ENCODE peak calls at places on chromosomes 3 and 15, in seven cellular contexts. B, V, M, T, P, X and L are unnamed samples. For H3K4me1, the result is how much of the 10 kb centered on the place peaks cover.

GRCh38 chr15:69225355-69226027 is 65.1 kb downstream of the GLCE start:
- DNase-seq in B (no peak), T (no peak), V (no peak), P (peak), M (no peak), X (peak), L (no peak)

GRCh38 chr3:59573911-59574310 is 524.1 kb upstream of the CFAP20DC start:
- DNase-seq in X (no peak), P (peak), M (peak), B (no peak), T (peak), V (peak), L (no peak)

GRCh38 chr3:115616461-115616860 is 6.8 kb upstream of the GAP43 start:
- DNase-seq in V (no peak), M (no peak), T (no peak), X (no peak), B (no peak), P (no peak), L (no peak)

GRCh38 chr15:69604050-69604378 is 151.4 kb downstream of the RPLP1 start:
- DNase-seq in X (peak), M (no peak), P (peak), B (no peak), T (no peak), V (no peak), L (no peak)

GRCh38 chr3:153210116-153210515 is 48.1 kb downstream of the RAP2B start:
- DNase-seq in V (no peak), B (no peak), M (no peak), X (no peak), P (no peak), T (no peak), L (no peak)

GRCh38 chr3:178352300-178353021 is 183.8 kb upstream of the KCNMB2 start:
- DNase-seq in B (no peak), P (peak), V (no peak), T (no peak), X (no peak), M (no peak), L (no peak)

GRCh38 chr3:69838696-69839515 is 99.6 kb downstream of the MITF start:
- DNase-seq in P (no peak), T (no peak), M (no peak), X (no peak), V (no peak), B (no peak), L (no peak)

GRCh38 chr15:81264072-81264857 is 59.7 kb downstream of the STARD5 start:
- DNase-seq in M (no peak), V (no peak), T (no peak), B (no peak), X (no peak), P (no peak), L (no peak)

GRCh38 chr15:57307527-57308193 is 68.6 kb upstream of the CGNL1 start:
- DNase-seq in V (no peak), T (no peak), M (no peak), X (peak), B (no peak), P (peak), L (no peak)

GRCh38 chr15:65869954-65870871 is 922 bp downstream of the RAB11A start:
- DNase-seq in M (no peak), V (peak), P (peak), X (peak), T (peak), B (peak), L (no peak)

GRCh38 chr3:22691407-22691806 is 511.7 kb upstream of the UBE2E2 start:
- DNase-seq in T (no peak), B (no peak), M (no peak), V (no peak), X (no peak), P (no peak), L (no peak)

DNA sequence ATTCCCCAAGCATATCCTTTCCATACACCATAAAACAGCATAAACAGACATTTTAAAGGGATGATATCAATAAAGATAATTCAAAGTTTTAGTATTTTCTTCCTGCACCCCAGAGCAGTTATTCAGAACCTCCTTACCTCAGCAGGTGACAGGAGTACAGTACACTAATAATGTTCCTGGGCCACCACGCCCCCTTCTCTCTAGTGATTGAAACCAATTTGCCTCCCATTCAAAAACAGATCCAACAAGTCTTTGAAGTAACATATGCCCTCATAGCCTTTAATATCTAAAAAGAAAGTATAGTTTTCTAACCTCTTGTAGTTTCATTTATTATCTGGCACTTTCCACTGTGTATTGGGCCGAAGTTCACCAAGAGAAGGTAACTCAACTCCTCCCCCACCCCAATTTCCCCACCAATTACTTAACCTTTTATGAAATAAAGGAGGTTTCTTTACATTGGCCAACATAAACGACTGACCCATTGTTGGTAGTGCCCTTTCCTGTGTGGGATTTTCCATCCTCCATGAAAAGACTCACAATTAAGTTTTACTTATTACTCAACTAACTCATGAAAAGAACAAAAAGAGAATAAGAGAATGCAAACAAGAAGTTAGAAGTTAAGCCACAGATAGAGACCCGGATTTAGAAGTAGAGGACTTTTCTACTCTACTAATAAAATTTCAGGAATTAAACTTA is 5.0 kb upstream of the ATP8B4 start:
- DNase-seq in B (no peak), V (no peak), T (no peak), P (no peak), X (no peak), M (no peak), L (no peak)
- H3K4me1 ChIP-seq in B (under half), V (under half), T (under half), P (under half), X (under half), M (under half), L (under half)

DNA sequence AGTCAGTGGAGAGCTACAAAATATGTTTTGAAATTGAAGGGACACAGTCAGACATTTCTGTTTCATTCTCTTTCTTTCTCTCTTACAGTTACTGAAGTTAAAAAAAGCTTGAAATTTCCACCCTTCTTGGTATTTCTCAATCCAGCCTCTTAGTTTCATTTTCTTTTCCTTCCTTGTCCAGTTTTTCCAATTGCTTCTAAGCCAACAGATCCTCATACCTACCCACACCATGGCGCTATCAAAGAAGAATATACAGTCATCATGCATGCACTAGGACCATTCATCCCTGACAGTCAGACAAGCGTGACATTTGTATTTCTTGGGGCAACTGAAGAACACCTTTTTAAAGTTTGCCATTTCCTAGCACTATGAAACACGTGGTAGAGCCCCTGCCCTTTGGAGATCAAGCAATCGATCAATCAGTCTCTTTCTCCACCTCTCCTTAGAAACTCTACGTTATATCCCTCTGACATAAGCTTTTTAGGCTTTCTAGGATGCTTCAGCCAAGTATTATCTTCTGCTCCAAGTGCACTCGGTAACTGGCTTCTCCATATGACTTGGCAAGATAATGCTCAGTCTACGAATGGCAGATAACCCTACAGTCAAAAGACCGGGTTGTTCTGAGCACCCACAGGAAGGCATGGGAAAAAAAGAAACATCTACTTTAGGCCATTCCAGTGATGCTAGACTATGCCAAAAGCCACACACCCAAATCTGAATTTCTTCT is 65.4 kb downstream of the FBN1 start:
- DNase-seq in P (no peak), X (no peak), T (no peak), V (no peak), B (no peak), M (no peak), L (no peak)
- TF ChIP-seq POLR2A in P (no peak), X (no peak), T (no peak), V (no peak), B (no peak), M (no peak), L (no peak)

GRCh38 chr15:76336254-76337046 is at the start of gene ISL2:
- DNase-seq in P (peak), B (peak), T (peak), M (no peak), X (peak), V (no peak), L (peak)

GRCh38 chr15:76338555-76339301 is 2.2 kb downstream of the ISL2 start:
- DNase-seq in X (no peak), V (no peak), M (no peak), B (no peak), P (no peak), T (no peak), L (no peak)

GRCh38 chr15:76335851-76336253 is 721 bp upstream of the ISL2 start:
- DNase-seq in B (no peak), V (no peak), M (no peak), P (no peak), X (no peak), T (no peak), L (no peak)

GRCh38 chr15:76337739-76338554 is 1.4 kb downstream of the ISL2 start:
- DNase-seq in V (no peak), P (no peak), M (no peak), X (no peak), T (no peak), B (peak), L (peak)

DNA sequence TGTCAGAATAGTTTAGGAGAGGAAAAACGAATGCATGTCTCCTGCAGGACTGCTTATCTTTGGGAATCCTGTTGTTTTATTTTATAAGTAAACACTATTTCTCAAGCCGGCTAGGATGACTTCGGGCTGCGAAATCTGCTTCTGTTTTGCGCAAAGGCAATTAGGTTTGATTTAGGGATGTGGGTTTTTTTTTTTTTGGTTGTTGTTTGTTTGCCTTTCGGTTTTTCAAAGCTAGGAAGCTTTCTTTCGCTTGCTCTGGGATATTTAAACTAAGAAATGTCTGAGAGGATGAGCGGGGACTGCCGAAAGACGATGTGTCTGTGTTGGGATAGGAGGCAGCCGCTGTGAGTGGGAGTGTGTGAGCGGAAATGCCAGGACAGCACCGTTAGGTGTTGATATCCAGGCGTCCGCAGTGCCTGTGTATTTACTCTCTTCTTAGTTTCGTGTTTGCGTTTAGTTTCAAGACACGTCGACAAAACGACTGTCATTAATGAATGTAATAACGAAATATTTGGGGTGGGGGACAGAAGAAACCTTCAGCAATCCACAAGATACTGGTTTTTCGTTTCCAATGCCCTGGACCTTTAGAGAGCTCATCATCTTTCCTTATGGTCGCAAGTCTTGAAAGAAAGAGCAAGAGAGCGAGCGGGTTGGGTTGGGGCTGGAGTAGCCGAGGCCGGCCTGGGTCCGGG is 620 bp downstream of the ISL2 start:
- DNase-seq in X (peak), M (no peak), T (no peak), V (no peak), P (peak), B (no peak), L (peak)
- H3K4me1 ChIP-seq in X (under half), M (half or more), T (half or more), V (under half), P (under half), B (half or more), L (half or more)

GRCh38 chr3:169836942-169837275 is 24.2 kb upstream of the LRRC34 start:
- DNase-seq in T (no peak), X (no peak), P (no peak), B (no peak), M (no peak), V (no peak), L (no peak)

GRCh38 chr3:169835533-169835932 is 22.8 kb upstream of the LRRC34 start:
- DNase-seq in B (no peak), X (no peak), T (no peak), M (no peak), V (no peak), P (no peak), L (no peak)

GRCh38 chr3:169838511-169838910 is 25.8 kb upstream of the LRRC34 start:
- DNase-seq in P (no peak), X (no peak), M (no peak), T (no peak), V (no peak), B (no peak), L (no peak)

GRCh38 chr3:169841171-169841570 is 28.5 kb upstream of the LRRC34 start:
- DNase-seq in V (no peak), B (no peak), T (no peak), P (no peak), M (no peak), X (no peak), L (no peak)

GRCh38 chr3:169836058-169836941 is 23.6 kb upstream of the LRRC34 start:
- DNase-seq in M (no peak), V (no peak), B (no peak), P (no peak), T (no peak), X (no peak), L (no peak)
- TF ChIP-seq POLR2A in M (no peak), V (no peak), B (no peak), P (no peak), T (no peak), X (no peak), L (no peak)

DNA sequence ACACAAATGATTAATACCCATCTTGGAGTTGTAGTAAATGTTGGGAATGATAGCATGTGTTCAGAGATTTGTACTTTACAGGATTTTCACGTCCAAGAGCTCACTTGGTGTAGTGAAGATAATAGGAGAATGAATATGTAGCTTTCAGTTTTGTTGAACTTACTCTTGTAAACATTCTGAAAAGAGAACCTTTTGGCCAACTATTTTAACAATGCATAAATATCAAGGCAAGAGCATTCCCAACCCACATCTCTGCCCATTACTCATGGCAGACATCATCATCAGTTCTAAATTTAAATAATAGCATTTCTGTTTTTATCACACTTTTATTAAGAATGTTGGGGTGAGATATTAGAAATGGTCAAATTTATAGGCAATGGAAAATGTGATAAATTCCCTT is 465.2 kb upstream of the TPRG1 start:
- DNase-seq in V (no peak), P (no peak), B (no peak), X (no peak), T (no peak), M (no peak), L (no peak)
- H3K4me1 ChIP-seq in V (under half), P (under half), B (under half), X (under half), T (under half), M (under half), L (under half)

GRCh38 chr3:57889807-57890206 is 118.4 kb upstream of the FLNB start:
- DNase-seq in M (no peak), X (no peak), T (no peak), B (no peak), V (no peak), P (no peak), L (no peak)
- TF ChIP-seq POLR2A in M (no peak), X (no peak), T (no peak), B (no peak), V (no peak), P (no peak), L (no peak)

GRCh38 chr3:157107644-157108133 is 52.3 kb downstream of the CCNL1 start:
- DNase-seq in V (peak), P (no peak), T (no peak), B (no peak), X (no peak), M (no peak), L (no peak)
- H3K4me1 ChIP-seq in V (under half), P (under half), T (half or more), B (under half), X (half or more), M (under half), L (under half)

DNA sequence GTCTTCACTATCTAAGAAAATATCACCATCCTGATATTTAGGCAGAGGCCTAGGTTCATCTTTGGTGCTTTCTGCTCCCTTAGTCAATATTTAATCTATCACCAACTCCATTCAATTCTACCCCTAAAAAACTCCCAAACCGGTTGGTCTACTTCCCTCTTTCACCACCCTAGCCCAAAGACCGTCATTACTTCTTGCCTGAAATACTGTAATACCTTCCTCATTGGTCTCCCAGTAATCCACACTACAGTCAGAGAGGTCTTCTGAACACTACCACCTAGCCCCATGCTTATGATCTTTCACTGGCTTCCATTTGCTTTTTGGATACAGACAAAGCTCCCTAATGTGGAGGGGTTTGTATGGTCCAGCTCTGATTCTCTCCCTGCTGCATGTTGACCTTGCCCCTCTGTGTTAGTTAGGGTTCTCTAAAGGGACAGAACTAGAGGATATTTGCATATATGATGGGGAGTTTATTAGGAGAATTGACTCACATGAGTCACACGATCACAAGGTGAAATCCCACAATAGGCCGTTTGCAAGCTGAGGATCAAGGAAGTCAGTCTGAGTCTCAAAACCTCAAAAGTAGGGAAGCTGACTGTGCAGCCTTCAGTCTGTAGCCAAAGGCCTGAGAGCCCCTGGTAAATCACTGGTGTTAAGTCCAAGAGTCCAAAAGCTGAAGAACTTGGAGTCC is 36.4 kb upstream of the ATP2C1 start:
- DNase-seq in B (no peak), V (no peak), T (no peak), P (no peak), M (no peak), X (no peak), L (no peak)
- TF ChIP-seq POLR2A in B (no peak), V (no peak), T (no peak), P (no peak), M (no peak), X (no peak), L (no peak)